ENCODE peak calls at places on chromosomes 12 and 14, in six cellular contexts. N, U, L, D, B and S are unnamed samples.

GRCh38 chr12:101021911-101022388 is 188.1 kb downstream of the SLC5A8 start:
- DNase-seq in D (peak), B (peak), U (no peak), L (peak), N (no peak), S (no peak)

GRCh38 chr12:31002999-31003398 is 70.7 kb upstream of the DDX11 start:
- DNase-seq in D (peak), N (no peak), L (no peak), U (no peak), B (peak), S (no peak)

GRCh38 chr12:2268478-2269286 is 215.9 kb downstream of the CACNA1C start:
- DNase-seq in D (peak), L (no peak), B (peak), N (no peak), U (no peak), S (peak)

GRCh38 chr12:126772171-126772864 is 1494.7 kb upstream of the TMEM132C start:
- DNase-seq in D (peak), U (no peak), L (peak), N (peak), B (no peak), S (no peak)

GRCh38 chr12:47818701-47819543 is 781 bp downstream of the HDAC7 start:
- DNase-seq in N (peak), L (peak), U (peak), B (no peak), D (peak), S (peak)

GRCh38 chr12:13534645-13535398 is 338.3 kb downstream of the EMP1 start:
- DNase-seq in U (peak), D (peak), B (peak), L (peak), N (peak), S (peak)

GRCh38 chr14:70782361-70782760 is 27.0 kb downstream of the MAP3K9 start:
- DNase-seq in D (peak), B (no peak), L (no peak), U (no peak), N (peak), S (no peak)

GRCh38 chr14:68476212-68476964 is 316.5 kb downstream of the ZFP36L1 start:
- DNase-seq in N (no peak), L (peak), D (peak), U (peak), B (peak), S (peak)

GRCh38 chr12:93154753-93155475 is 222.8 kb upstream of the NUDT4 start:
- DNase-seq in B (no peak), N (no peak), D (peak), L (no peak), U (no peak), S (peak)

GRCh38 chr12:115583591-115583990 is 693.9 kb downstream of the MED13L start:
- DNase-seq in N (no peak), L (no peak), D (no peak), B (no peak), U (no peak), S (no peak)

GRCh38 chr12:115584156-115584555 is 693.3 kb downstream of the MED13L start:
- DNase-seq in D (no peak), N (no peak), L (no peak), B (no peak), U (no peak), S (no peak)
- H3K4me2 ChIP-seq in D (no peak), N (no peak), L (no peak), B (no peak), U (no peak), S (no peak)

GRCh38 chr14:54783660-54784015 is 119.0 kb downstream of the GCH1 start:
- DNase-seq in U (no peak), B (no peak), N (no peak), D (no peak), L (no peak), S (no peak)

GRCh38 chr14:54781936-54782802 is 120.5 kb downstream of the GCH1 start:
- DNase-seq in B (peak), L (no peak), D (no peak), U (no peak), N (no peak), S (no peak)

GRCh38 chr14:54778618-54779017 is 124.0 kb downstream of the GCH1 start:
- DNase-seq in U (no peak), N (no peak), B (no peak), L (no peak), D (no peak), S (no peak)

GRCh38 chr14:54782803-54783659 is 119.6 kb downstream of the GCH1 start:
- DNase-seq in B (no peak), N (no peak), D (no peak), L (peak), U (peak), S (no peak)

GRCh38 chr14:54781080-54781479 is 121.5 kb downstream of the GCH1 start:
- DNase-seq in N (no peak), L (no peak), D (no peak), B (no peak), U (no peak), S (no peak)
- H3K4me2 ChIP-seq in N (no peak), L (no peak), D (no peak), B (no peak), U (no peak), S (no peak)

DNA sequence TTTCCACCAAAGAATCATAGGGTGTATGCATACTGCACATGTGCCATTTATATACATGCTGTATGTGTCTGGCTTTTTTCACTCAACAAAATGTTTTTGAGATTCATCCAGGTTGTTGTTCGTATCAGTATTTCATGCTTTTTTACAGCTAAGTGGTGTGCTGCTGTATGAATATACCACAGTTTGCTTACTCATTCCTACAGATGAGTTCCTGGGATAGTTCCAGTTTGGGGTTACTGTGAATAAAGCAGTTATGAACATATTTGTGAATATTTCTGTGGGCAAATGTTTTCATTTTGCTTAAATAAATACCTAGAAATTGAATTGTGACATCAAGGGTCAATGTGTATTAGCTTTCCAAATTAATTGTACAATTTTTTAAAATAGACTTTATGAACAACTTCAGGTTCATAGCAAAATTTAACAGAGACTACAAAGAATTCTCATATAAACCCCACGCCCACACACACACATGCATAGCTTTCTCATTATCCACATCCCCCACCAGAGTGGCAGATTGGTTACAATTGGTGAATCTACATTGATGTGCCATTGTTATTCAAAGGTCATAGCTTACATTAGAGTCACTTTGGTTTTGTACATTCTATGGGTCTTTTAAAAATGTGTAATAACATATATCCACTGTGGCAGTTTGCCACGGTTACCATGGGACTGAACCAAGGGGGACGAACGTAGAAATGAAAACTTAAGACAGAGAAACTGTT is 6.9 kb upstream of the KRT6A start:
- DNase-seq in L (no peak), B (peak), U (no peak), N (no peak), D (peak), S (no peak)
- H3K4me2 ChIP-seq in L (no peak), B (no peak), U (no peak), N (no peak), D (peak), S (no peak)

GRCh38 chr12:108553799-108554198 is 7.2 kb downstream of the SART3 start:
- DNase-seq in D (no peak), B (no peak), N (no peak), U (no peak), L (no peak), S (no peak)
- H3K4me2 ChIP-seq in D (no peak), B (no peak), N (no peak), U (peak), L (no peak), S (no peak)

GRCh38 chr12:50557421-50557820 is 52.6 kb downstream of the DIP2B start:
- DNase-seq in B (no peak), L (no peak), N (no peak), D (peak), U (no peak), S (no peak)
- H3K4me2 ChIP-seq in B (no peak), L (no peak), N (peak), D (peak), U (no peak), S (no peak)